ENCODE peak calls at places on chromosomes 13 and 19, in ten cellular contexts. One of them, this sample, is unnamed.
A peak's percentile ranks its signal among the peaks of the same experiment; 100 is the strongest.

GRCh38 chr19:55383279-55383788 is 758 bp downstream of the TMEM238 start:
- DNase-seq in heart right ventricle: no peak
- DNase-seq in CD8-positive, alpha-beta T cell: no peak
- DNase-seq in IMR-90: no peak
- DNase-seq in cardiac muscle cell: no peak
- DNase-seq in tibial nerve: no peak
- DNase-seq in Panc1: no peak
- DNase-seq in SK-N-SH: no peak
- DNase-seq in PC-9: no peak
- DNase-seq in A549: no peak
- DNase-seq in this sample: no peak

GRCh38 chr19:2678043-2678671 is 24.3 kb downstream of the GNG7 start:
- DNase-seq in heart right ventricle: no peak
- DNase-seq in CD8-positive, alpha-beta T cell: no peak
- DNase-seq in IMR-90: no peak
- DNase-seq in cardiac muscle cell: no peak
- DNase-seq in tibial nerve: no peak
- DNase-seq in Panc1: no peak
- DNase-seq in SK-N-SH: no peak
- DNase-seq in PC-9: no peak
- DNase-seq in A549: no peak
- DNase-seq in this sample: no peak

GRCh38 chr13:28117689-28118377 is 17.5 kb upstream of the FLT3 start:
- DNase-seq in heart right ventricle: peak; percentile 56
- DNase-seq in CD8-positive, alpha-beta T cell: no peak
- DNase-seq in IMR-90: no peak
- DNase-seq in cardiac muscle cell: no peak
- DNase-seq in tibial nerve: no peak
- DNase-seq in Panc1: no peak
- DNase-seq in SK-N-SH: no peak
- DNase-seq in PC-9: no peak
- DNase-seq in A549: no peak
- DNase-seq in this sample: no peak

GRCh38 chr19:1884719-1885334 is 469 bp downstream of the ABHD17A start:
- DNase-seq in heart right ventricle: no peak
- DNase-seq in CD8-positive, alpha-beta T cell: no peak
- DNase-seq in IMR-90: no peak
- DNase-seq in cardiac muscle cell: peak; percentile 38
- DNase-seq in tibial nerve: no peak
- DNase-seq in Panc1: no peak
- DNase-seq in SK-N-SH: peak; percentile 75
- DNase-seq in PC-9: no peak
- DNase-seq in A549: no peak
- DNase-seq in this sample: no peak

GRCh38 chr13:45040626-45041025 is 51.3 kb downstream of the GPALPP1 start:
- DNase-seq in heart right ventricle: no peak
- DNase-seq in CD8-positive, alpha-beta T cell: no peak
- DNase-seq in IMR-90: no peak
- DNase-seq in cardiac muscle cell: no peak
- DNase-seq in tibial nerve: no peak
- DNase-seq in Panc1: no peak
- DNase-seq in SK-N-SH: no peak
- DNase-seq in PC-9: no peak
- DNase-seq in A549: no peak
- DNase-seq in this sample: no peak

GRCh38 chr13:112747256-112747655 is 57.4 kb downstream of the ATP11A start:
- DNase-seq in heart right ventricle: no peak
- DNase-seq in CD8-positive, alpha-beta T cell: no peak
- DNase-seq in IMR-90: no peak
- DNase-seq in cardiac muscle cell: no peak
- DNase-seq in tibial nerve: no peak
- DNase-seq in Panc1: no peak
- DNase-seq in SK-N-SH: no peak
- DNase-seq in PC-9: no peak
- DNase-seq in A549: no peak
- DNase-seq in this sample: no peak

GRCh38 chr13:23799945-23800344 is 89.3 kb downstream of the MIPEP start:
- DNase-seq in heart right ventricle: no peak
- DNase-seq in CD8-positive, alpha-beta T cell: no peak
- DNase-seq in IMR-90: peak; percentile 38
- DNase-seq in cardiac muscle cell: no peak
- DNase-seq in tibial nerve: no peak
- DNase-seq in Panc1: no peak
- DNase-seq in SK-N-SH: no peak
- DNase-seq in PC-9: no peak
- DNase-seq in A549: no peak
- DNase-seq in this sample: no peak

GRCh38 chr13:45362939-45363338 is 22.0 kb upstream of the TPT1 start:
- DNase-seq in heart right ventricle: no peak
- DNase-seq in CD8-positive, alpha-beta T cell: no peak
- DNase-seq in IMR-90: no peak
- DNase-seq in cardiac muscle cell: no peak
- DNase-seq in tibial nerve: no peak
- DNase-seq in Panc1: no peak
- DNase-seq in SK-N-SH: no peak
- DNase-seq in PC-9: no peak
- DNase-seq in A549: no peak
- DNase-seq in this sample: no peak

GRCh38 chr19:30105316-30105715 is 163.3 kb downstream of the URI1 start:
- DNase-seq in heart right ventricle: no peak
- DNase-seq in CD8-positive, alpha-beta T cell: no peak
- DNase-seq in IMR-90: no peak
- DNase-seq in cardiac muscle cell: no peak
- DNase-seq in tibial nerve: no peak
- DNase-seq in Panc1: no peak
- DNase-seq in SK-N-SH: no peak
- DNase-seq in PC-9: no peak
- DNase-seq in A549: no peak
- DNase-seq in this sample: no peak

GRCh38 chr19:17757125-17757524 is 5.8 kb downstream of the FCHO1 start:
- DNase-seq in heart right ventricle: peak; percentile 61
- DNase-seq in CD8-positive, alpha-beta T cell: no peak
- DNase-seq in IMR-90: peak; percentile 50
- DNase-seq in cardiac muscle cell: no peak
- DNase-seq in tibial nerve: no peak
- DNase-seq in Panc1: no peak
- DNase-seq in SK-N-SH: peak; percentile 76
- DNase-seq in PC-9: no peak
- DNase-seq in A549: peak; percentile 52
- DNase-seq in this sample: no peak

GRCh38 chr13:112892759-112893569 is 76.0 kb upstream of the MCF2L start:
- DNase-seq in heart right ventricle: no peak
- DNase-seq in CD8-positive, alpha-beta T cell: no peak
- DNase-seq in IMR-90: no peak
- DNase-seq in cardiac muscle cell: no peak
- DNase-seq in tibial nerve: no peak
- DNase-seq in Panc1: no peak
- DNase-seq in SK-N-SH: no peak
- DNase-seq in PC-9: no peak
- DNase-seq in A549: no peak
- DNase-seq in this sample: no peak

GRCh38 chr19:6480843-6481415 is 658 bp downstream of the DENND1C start:
- DNase-seq in heart right ventricle: no peak
- DNase-seq in CD8-positive, alpha-beta T cell: peak; percentile 30
- DNase-seq in IMR-90: no peak
- DNase-seq in cardiac muscle cell: no peak
- DNase-seq in tibial nerve: no peak
- DNase-seq in Panc1: no peak
- DNase-seq in SK-N-SH: no peak
- DNase-seq in PC-9: no peak
- DNase-seq in A549: no peak
- DNase-seq in this sample: no peak

GRCh38 chr19:3880471-3881271 is at the start of gene ATCAY:
- DNase-seq in heart right ventricle: no peak
- DNase-seq in CD8-positive, alpha-beta T cell: no peak
- DNase-seq in IMR-90: no peak
- DNase-seq in cardiac muscle cell: peak; percentile 27
- DNase-seq in tibial nerve: no peak
- DNase-seq in Panc1: no peak
- DNase-seq in SK-N-SH: peak; percentile 95
- DNase-seq in PC-9: no peak
- DNase-seq in A549: no peak
- DNase-seq in this sample: no peak

GRCh38 chr13:44244288-44244687 is 129.3 kb upstream of the SERP2 start:
- DNase-seq in heart right ventricle: no peak
- DNase-seq in CD8-positive, alpha-beta T cell: no peak
- DNase-seq in IMR-90: peak; percentile 81
- DNase-seq in cardiac muscle cell: no peak
- DNase-seq in tibial nerve: no peak
- DNase-seq in Panc1: no peak
- DNase-seq in SK-N-SH: no peak
- DNase-seq in PC-9: no peak
- DNase-seq in A549: no peak
- DNase-seq in this sample: no peak

GRCh38 chr19:5138606-5139594 is 170.0 kb downstream of the KDM4B start:
- DNase-seq in heart right ventricle: peak; percentile 62
- DNase-seq in CD8-positive, alpha-beta T cell: peak; percentile 80
- DNase-seq in IMR-90: peak; percentile 47
- DNase-seq in cardiac muscle cell: no peak
- DNase-seq in tibial nerve: no peak
- DNase-seq in Panc1: no peak
- DNase-seq in SK-N-SH: no peak
- DNase-seq in PC-9: no peak
- DNase-seq in A549: no peak
- DNase-seq in this sample: no peak

GRCh38 chr13:35768551-35768950 is 292.1 kb upstream of the MAB21L1 start:
- DNase-seq in heart right ventricle: no peak
- DNase-seq in CD8-positive, alpha-beta T cell: no peak
- DNase-seq in IMR-90: peak; percentile 76
- DNase-seq in cardiac muscle cell: no peak
- DNase-seq in tibial nerve: no peak
- DNase-seq in Panc1: no peak
- DNase-seq in SK-N-SH: no peak
- DNase-seq in PC-9: no peak
- DNase-seq in A549: no peak
- DNase-seq in this sample: no peak

GRCh38 chr19:5054551-5055456 is 85.9 kb downstream of the KDM4B start:
- DNase-seq in heart right ventricle: peak; percentile 29
- DNase-seq in CD8-positive, alpha-beta T cell: no peak
- DNase-seq in IMR-90: no peak
- DNase-seq in cardiac muscle cell: no peak
- DNase-seq in tibial nerve: no peak
- DNase-seq in Panc1: no peak
- DNase-seq in SK-N-SH: no peak
- DNase-seq in PC-9: no peak
- DNase-seq in A549: no peak
- DNase-seq in this sample: no peak

GRCh38 chr13:56755181-56755580 is 385.5 kb upstream of the PRR20A start:
- DNase-seq in heart right ventricle: no peak
- DNase-seq in CD8-positive, alpha-beta T cell: no peak
- DNase-seq in IMR-90: no peak
- DNase-seq in cardiac muscle cell: peak; percentile 21
- DNase-seq in tibial nerve: no peak
- DNase-seq in Panc1: no peak
- DNase-seq in SK-N-SH: no peak
- DNase-seq in PC-9: no peak
- DNase-seq in A549: no peak
- DNase-seq in this sample: no peak

GRCh38 chr13:33542309-33543088 is 256.9 kb upstream of the STARD13 start:
- DNase-seq in heart right ventricle: peak; percentile 98
- DNase-seq in CD8-positive, alpha-beta T cell: peak; percentile 98
- DNase-seq in IMR-90: peak; percentile 100
- DNase-seq in cardiac muscle cell: peak; percentile 98
- DNase-seq in tibial nerve: peak; percentile 96
- DNase-seq in Panc1: peak; percentile 82
- DNase-seq in SK-N-SH: peak; percentile 93
- DNase-seq in PC-9: peak; percentile 95
- DNase-seq in A549: peak; percentile 97
- DNase-seq in this sample: peak; percentile 96
- TF ChIP-seq CTCF in heart right ventricle: peak; percentile 97
- TF ChIP-seq CTCF in CD8-positive, alpha-beta T cell: peak; percentile 77
- TF ChIP-seq CTCF in IMR-90: peak; percentile 99
- TF ChIP-seq CTCF in cardiac muscle cell: peak; percentile 86
- TF ChIP-seq CTCF in tibial nerve: peak; percentile 97
- TF ChIP-seq CTCF in Panc1: peak; percentile 89
- TF ChIP-seq CTCF in SK-N-SH: peak; percentile 90
- TF ChIP-seq CTCF in PC-9: peak; percentile 76
- TF ChIP-seq CTCF in A549: peak; percentile 71
- TF ChIP-seq CTCF in this sample: peak; percentile 91

DNA sequence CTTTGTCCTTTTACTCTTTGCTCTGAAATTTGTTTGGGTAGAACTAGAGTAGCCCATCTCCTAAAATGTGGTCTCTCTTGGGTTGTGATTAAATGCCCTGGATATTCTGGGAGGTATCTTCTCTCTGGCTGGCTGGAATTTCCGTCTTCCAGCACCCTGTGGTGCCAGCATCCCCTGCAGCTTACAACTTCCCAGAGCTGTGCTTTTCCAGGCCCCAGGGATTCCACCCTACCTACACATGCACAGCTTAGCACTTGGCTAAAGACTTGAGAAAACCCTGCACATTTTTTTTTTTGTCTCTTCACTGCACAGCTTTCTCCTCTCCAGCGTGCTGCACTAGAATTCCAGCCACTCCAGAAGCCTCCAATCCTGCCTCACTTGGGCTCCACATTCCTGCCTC is 334.7 kb downstream of the IRS2 start:
- DNase-seq in heart right ventricle: no peak
- DNase-seq in CD8-positive, alpha-beta T cell: no peak
- DNase-seq in IMR-90: no peak
- DNase-seq in cardiac muscle cell: no peak
- DNase-seq in tibial nerve: no peak
- DNase-seq in Panc1: no peak
- DNase-seq in SK-N-SH: peak; percentile 6
- DNase-seq in PC-9: no peak
- DNase-seq in A549: no peak
- DNase-seq in this sample: no peak
- H3K27ac ChIP-seq in heart right ventricle: no peak overlapping the region
- H3K27ac ChIP-seq in CD8-positive, alpha-beta T cell: no peak overlapping the region
- H3K27ac ChIP-seq in IMR-90: no peak overlapping the region
- H3K27ac ChIP-seq in cardiac muscle cell: no peak overlapping the region
- H3K27ac ChIP-seq in tibial nerve: no peak overlapping the region
- H3K27ac ChIP-seq in Panc1: no peak overlapping the region
- H3K27ac ChIP-seq in SK-N-SH: no peak overlapping the region
- H3K27ac ChIP-seq in PC-9: no peak overlapping the region
- H3K27ac ChIP-seq in A549: no peak overlapping the region
- H3K27ac ChIP-seq in this sample: no peak overlapping the region

DNA sequence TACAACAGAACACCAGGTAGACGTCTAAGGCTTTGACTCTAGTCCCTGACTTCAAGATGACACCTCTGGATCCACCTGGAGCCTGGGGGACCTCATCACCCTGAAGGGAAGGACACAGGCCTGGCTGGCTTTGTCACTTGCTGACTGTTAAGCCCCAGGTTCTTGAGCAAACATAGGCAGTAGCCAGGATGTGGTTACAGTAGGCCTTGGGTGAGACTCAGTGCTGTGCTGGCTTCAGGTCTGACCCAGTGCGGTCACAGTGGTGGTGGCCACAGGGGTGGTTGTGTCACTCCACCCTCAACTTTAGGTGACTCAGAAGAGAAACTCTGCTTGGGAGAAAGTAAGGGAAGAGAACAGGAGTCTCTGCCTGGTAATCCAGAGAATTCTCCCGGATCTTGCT is 497.8 kb downstream of the UQCRFS1 start:
- DNase-seq in heart right ventricle: no peak
- DNase-seq in CD8-positive, alpha-beta T cell: no peak
- DNase-seq in IMR-90: no peak
- DNase-seq in cardiac muscle cell: no peak
- DNase-seq in tibial nerve: no peak
- DNase-seq in Panc1: no peak
- DNase-seq in SK-N-SH: no peak
- DNase-seq in PC-9: no peak
- DNase-seq in A549: no peak
- DNase-seq in this sample: no peak
- H3K9me3 ChIP-seq in heart right ventricle: no peaks in the 10 kb centered on the region
- H3K9me3 ChIP-seq in CD8-positive, alpha-beta T cell: no peaks in the 10 kb centered on the region
- H3K9me3 ChIP-seq in IMR-90: peaks cover 8% of the 10 kb centered on the region
- H3K9me3 ChIP-seq in cardiac muscle cell: no peaks in the 10 kb centered on the region
- H3K9me3 ChIP-seq in tibial nerve: no peaks in the 10 kb centered on the region
- H3K9me3 ChIP-seq in Panc1: no peaks in the 10 kb centered on the region
- H3K9me3 ChIP-seq in SK-N-SH: no peaks in the 10 kb centered on the region
- H3K9me3 ChIP-seq in PC-9: no peaks in the 10 kb centered on the region
- H3K9me3 ChIP-seq in A549: peaks cover 5% of the 10 kb centered on the region
- H3K9me3 ChIP-seq in this sample: no peaks in the 10 kb centered on the region

GRCh38 chr19:51654783-51655182 is 8.2 kb upstream of the SIGLEC14 start:
- DNase-seq in heart right ventricle: no peak
- DNase-seq in CD8-positive, alpha-beta T cell: no peak
- DNase-seq in IMR-90: no peak
- DNase-seq in cardiac muscle cell: no peak
- DNase-seq in tibial nerve: no peak
- DNase-seq in Panc1: no peak
- DNase-seq in SK-N-SH: no peak
- DNase-seq in PC-9: no peak
- DNase-seq in A549: peak; percentile 43
- DNase-seq in this sample: no peak
- TF ChIP-seq CTCF in heart right ventricle: no peak
- TF ChIP-seq CTCF in CD8-positive, alpha-beta T cell: no peak
- TF ChIP-seq CTCF in IMR-90: no peak
- TF ChIP-seq CTCF in cardiac muscle cell: no peak
- TF ChIP-seq CTCF in tibial nerve: no peak
- TF ChIP-seq CTCF in Panc1: peak; percentile 59
- TF ChIP-seq CTCF in SK-N-SH: no peak
- TF ChIP-seq CTCF in PC-9: peak; percentile 41
- TF ChIP-seq CTCF in A549: no peak
- TF ChIP-seq CTCF in this sample: no peak